ENCODE peak calls at places on chromosomes 6 and 20, in five cellular contexts. C is IMR-90, L is mesenchymal stem cell, P is H1, A is mesendoderm. O is an unnamed sample.

GRCh38 chr6:142569676-142570075 is 267.9 kb downstream of the ADGRG6 start:
- DNase-seq in C (no peak), L (peak), P (no peak), A (peak), O (no peak)

GRCh38 chr6:35487653-35488516 is 9.0 kb downstream of the TEAD3 start:
- DNase-seq in C (peak), L (no peak), P (peak), A (no peak), O (no peak)

GRCh38 chr6:14316911-14317535 is 199.5 kb downstream of the CD83 start:
- DNase-seq in C (no peak), L (peak), P (no peak), A (peak), O (no peak)

GRCh38 chr6:52390361-52390727 is 28.4 kb downstream of the PAQR8 start:
- DNase-seq in C (peak), L (peak), P (no peak), A (no peak), O (no peak)

GRCh38 chr6:3753228-3753795 is 1.8 kb upstream of the PXDC1 start:
- DNase-seq in C (no peak), L (peak), P (no peak), A (no peak), O (no peak)

GRCh38 chr6:95574811-95575210 is 2.5 kb upstream of the MANEA start:
- DNase-seq in C (peak), L (peak), P (no peak), A (no peak), O (no peak)

GRCh38 chr20:48149887-48150286 is 364.6 kb upstream of the SULF2 start:
- DNase-seq in C (no peak), L (no peak), P (no peak), A (no peak), O (no peak)

GRCh38 chr6:118843685-118844390 is 50.1 kb upstream of the ASF1A start:
- DNase-seq in C (peak), L (no peak), P (no peak), A (no peak), O (no peak)

GRCh38 chr6:12324096-12324495 is 33.9 kb downstream of the EDN1 start:
- DNase-seq in C (peak), L (peak), P (no peak), A (peak), O (no peak)

GRCh38 chr6:22906091-22906549 is 336.8 kb downstream of the HDGFL1 start:
- DNase-seq in C (no peak), L (peak), P (no peak), A (peak), O (no peak)

GRCh38 chr6:56804996-56805395 is 149.9 kb upstream of the BEND6 start:
- DNase-seq in C (peak), L (peak), P (no peak), A (no peak), O (no peak)

GRCh38 chr6:125584468-125584939 is 164.9 kb upstream of the HEY2 start:
- DNase-seq in C (peak), L (peak), P (peak), A (peak), O (peak)

GRCh38 chr6:21305827-21306469 is 287.6 kb upstream of the SOX4 start:
- DNase-seq in C (peak), L (peak), P (no peak), A (peak), O (no peak)

GRCh38 chr20:25299801-25300200 is 51.9 kb downstream of the PYGB start:
- DNase-seq in C (peak), L (no peak), P (no peak), A (peak), O (no peak)

GRCh38 chr20:41161886-41162285 is 24.5 kb downstream of the PLCG1 start:
- DNase-seq in C (no peak), L (no peak), P (no peak), A (no peak), O (no peak)

GRCh38 chr6:136180729-136181128 is 69.4 kb downstream of the MTFR2 start:
- DNase-seq in C (no peak), L (no peak), P (no peak), A (no peak), O (no peak)

GRCh38 chr6:49980898-49981297 is 11.5 kb upstream of the DEFB113 start:
- DNase-seq in C (peak), L (peak), P (no peak), A (no peak), O (no peak)

GRCh38 chr20:47181056-47181862 is 175.2 kb downstream of the ZMYND8 start:
- DNase-seq in C (peak), L (peak), P (no peak), A (peak), O (no peak)

GRCh38 chr20:22438926-22439325 is 145.4 kb downstream of the FOXA2 start:
- DNase-seq in C (no peak), L (no peak), P (no peak), A (peak), O (no peak)

GRCh38 chr6:131995924-131996323 is 44.8 kb upstream of the CCN2 start:
- DNase-seq in C (peak), L (peak), P (no peak), A (no peak), O (no peak)

GRCh38 chr20:11529046-11529445 is 388.6 kb upstream of the BTBD3 start:
- DNase-seq in C (no peak), L (no peak), P (no peak), A (no peak), O (no peak)

GRCh38 chr20:25459111-25459830 is 51.8 kb downstream of the GINS1 start:
- DNase-seq in C (no peak), L (no peak), P (no peak), A (no peak), O (no peak)

GRCh38 chr20:40073535-40074111 is 615.4 kb downstream of the MAFB start:
- DNase-seq in C (no peak), L (peak), P (peak), A (peak), O (no peak)

GRCh38 chr20:8757146-8757545 is 311.7 kb upstream of the PLCB4 start:
- DNase-seq in C (peak), L (peak), P (no peak), A (no peak), O (no peak)

GRCh38 chr20:2798814-2799213 is 1.6 kb downstream of the CPXM1 start:
- DNase-seq in C (peak), L (no peak), P (no peak), A (peak), O (no peak)

GRCh38 chr20:46151936-46152335 is 33.8 kb downstream of the CD40 start:
- DNase-seq in C (no peak), L (no peak), P (peak), A (peak), O (no peak)

GRCh38 chr6:119966484-119966883 is 616.9 kb upstream of the MAN1A1 start:
- DNase-seq in C (no peak), L (no peak), P (peak), A (peak), O (no peak)

GRCh38 chr20:32018269-32019155 is 8.3 kb downstream of the CCM2L start:
- DNase-seq in C (no peak), L (no peak), P (peak), A (peak), O (peak)

GRCh38 chr6:125957845-125958244 is 1.3 kb downstream of the HINT3 start:
- DNase-seq in C (peak), L (peak), P (no peak), A (no peak), O (no peak)

GRCh38 chr6:34791164-34791841 is 580 bp upstream of the BLTP3A start:
- DNase-seq in C (peak), L (peak), P (peak), A (peak), O (peak)

GRCh38 chr20:6420336-6420735 is 297.5 kb upstream of the FERMT1 start:
- DNase-seq in C (peak), L (peak), P (no peak), A (no peak), O (no peak)

GRCh38 chr6:81606965-81607381 is 145.5 kb downstream of the TENT5A start:
- DNase-seq in C (peak), L (no peak), P (no peak), A (no peak), O (no peak)

GRCh38 chr6:64439274-64439673 is 803.7 kb downstream of the PHF3 start:
- DNase-seq in C (no peak), L (no peak), P (no peak), A (no peak), O (no peak)

GRCh38 chr20:38272398-38272797 is 11.9 kb upstream of the KIAA1755 start:
- DNase-seq in C (peak), L (peak), P (no peak), A (no peak), O (no peak)

GRCh38 chr6:10529231-10529801 is 8.2 kb downstream of the GCNT2 start:
- DNase-seq in C (no peak), L (no peak), P (no peak), A (no peak), O (no peak)

GRCh38 chr6:85797993-85798392 is 155.3 kb upstream of the SYNCRIP start:
- DNase-seq in C (no peak), L (no peak), P (no peak), A (no peak), O (no peak)

GRCh38 chr6:163001341-163001740 is 273.6 kb downstream of the PACRG start:
- DNase-seq in C (no peak), L (no peak), P (no peak), A (no peak), O (no peak)

GRCh38 chr6:2790588-2790987 is 25.4 kb downstream of the WRNIP1 start:
- DNase-seq in C (peak), L (peak), P (no peak), A (peak), O (no peak)

GRCh38 chr20:58019027-58019849 is 209.2 kb downstream of the ANKRD60 start:
- DNase-seq in C (peak), L (no peak), P (no peak), A (no peak), O (no peak)
- H3K4me2 ChIP-seq in C (no peak), L (no peak), P (no peak), A (no peak), O (no peak)

GRCh38 chr20:63737940-63738686 is 1.5 kb upstream of the SLC2A4RG start:
- DNase-seq in C (no peak), L (no peak), P (peak), A (no peak), O (no peak)
- H3K4me3 ChIP-seq in C (no peak), L (no peak), P (peak), A (no peak), O (no peak)

GRCh38 chr6:170093658-170094596 is 197.0 kb downstream of the DLL1 start:
- DNase-seq in C (no peak), L (no peak), P (peak), A (no peak), O (no peak)
- H2BK15ac ChIP-seq in C (no peak), L (no peak), P (no peak), A (no peak), O (peak)

GRCh38 chr6:139569561-139569960 is 195.1 kb upstream of the CITED2 start:
- DNase-seq in C (peak), L (peak), P (no peak), A (no peak), O (no peak)

GRCh38 chr6:139570166-139570565 is 195.7 kb upstream of the CITED2 start:
- DNase-seq in C (no peak), L (no peak), P (no peak), A (no peak), O (no peak)

GRCh38 chr6:139568157-139568955 is 193.9 kb upstream of the CITED2 start:
- DNase-seq in C (no peak), L (peak), P (no peak), A (no peak), O (no peak)

GRCh38 chr6:139567095-139567494 is 192.6 kb upstream of the CITED2 start:
- DNase-seq in C (no peak), L (peak), P (no peak), A (no peak), O (no peak)

DNA sequence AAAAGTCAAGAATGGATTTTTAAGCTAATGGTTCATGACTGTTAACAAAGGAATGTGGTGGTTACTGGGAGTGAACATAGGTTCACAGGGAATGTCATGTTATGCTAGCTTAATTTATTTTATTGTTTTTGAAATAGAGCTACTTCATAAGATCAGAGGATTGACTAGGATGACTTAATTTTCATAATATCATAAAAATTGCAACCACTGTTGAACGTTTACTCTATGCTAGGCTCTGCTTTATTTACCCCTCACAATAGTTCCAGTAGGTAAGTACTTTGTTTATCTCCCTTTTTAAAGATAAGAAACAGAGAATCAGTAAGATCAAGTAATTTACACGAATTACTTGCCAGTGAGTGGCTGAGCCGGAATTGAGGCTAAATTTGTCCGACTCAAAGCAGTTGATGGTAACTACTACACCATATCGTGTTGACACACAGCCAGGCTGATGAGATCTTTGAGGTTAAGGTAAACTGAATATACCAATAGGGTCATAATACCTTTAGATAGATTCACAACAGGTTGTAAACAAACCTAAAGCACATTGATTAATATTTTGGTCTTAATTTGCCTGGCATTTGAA is 194.6 kb upstream of the CITED2 start:
- DNase-seq in C (peak), L (peak), P (no peak), A (peak), O (no peak)
- H3K4me2 ChIP-seq in C (peak), L (no peak), P (no peak), A (no peak), O (no peak)

GRCh38 chr6:41074692-41075436 is 2.1 kb downstream of the NFYA start:
- DNase-seq in C (peak), L (no peak), P (no peak), A (no peak), O (no peak)
- H3K4me3 ChIP-seq in C (peak), L (no peak), P (peak), A (no peak), O (peak)

DNA sequence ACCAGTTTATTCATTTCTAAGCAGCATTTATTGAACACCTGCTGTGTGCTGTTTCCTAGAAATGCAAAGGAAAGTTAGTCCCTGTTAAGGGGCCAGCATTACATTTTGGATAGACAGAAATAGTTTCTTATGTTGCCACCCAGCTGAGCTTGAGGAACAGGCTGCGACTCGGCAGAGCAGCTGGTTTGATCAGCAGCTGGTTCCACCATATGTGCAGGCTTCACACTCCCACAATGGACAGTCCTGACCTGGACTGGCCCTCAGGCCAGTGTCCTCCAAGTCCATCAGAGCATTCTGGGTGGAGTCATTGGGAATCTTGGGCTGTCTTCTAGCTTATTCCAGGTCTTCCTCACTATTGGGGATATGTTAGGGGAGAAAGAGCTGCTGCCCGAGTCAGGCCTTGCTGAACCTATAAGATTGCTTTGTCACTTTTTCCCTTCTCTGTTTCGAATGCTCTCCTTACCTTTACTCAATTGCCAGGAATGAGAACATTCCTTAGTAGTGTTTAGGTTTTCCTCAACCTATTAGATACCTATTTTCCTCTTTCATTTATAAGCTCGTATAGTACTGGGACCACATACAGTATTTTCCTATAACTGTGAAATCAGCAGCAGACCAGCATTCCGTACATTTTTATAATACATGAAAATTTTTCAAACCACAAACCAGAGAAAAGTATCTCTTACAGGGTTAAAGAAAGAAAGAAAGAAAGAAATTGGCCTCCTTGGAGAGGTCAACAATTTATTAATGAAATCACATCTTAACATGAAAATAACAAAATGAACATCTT is 203.0 kb downstream of the FARS2 start:
- DNase-seq in C (peak), L (peak), P (no peak), A (no peak), O (no peak)
- H2BK15ac ChIP-seq in C (peak), L (no peak), P (no peak), A (no peak), O (no peak)